ENCODE peak calls at places on chromosome 2, in four cellular contexts. One of them, this sample, is unnamed.

GRCh38 chr2:108968619-108969018 is 20.4 kb downstream of the EDAR start:
- DNase-seq in HepG2: no peak
- DNase-seq in K562: no peak
- DNase-seq in GM12878: no peak
- DNase-seq in this sample: no peak

GRCh38 chr2:144596074-144596871 is 76.4 kb upstream of the ZEB2 start:
- DNase-seq in HepG2: peak
- DNase-seq in K562: no peak
- DNase-seq in GM12878: no peak
- DNase-seq in this sample: no peak

GRCh38 chr2:216341151-216341550 is 31.1 kb downstream of the MARCHF4 start:
- DNase-seq in HepG2: no peak
- DNase-seq in K562: no peak
- DNase-seq in GM12878: no peak
- DNase-seq in this sample: no peak

GRCh38 chr2:239498981-239499633 is 98.3 kb upstream of the HDAC4 start:
- DNase-seq in HepG2: no peak
- DNase-seq in K562: no peak
- DNase-seq in GM12878: no peak
- DNase-seq in this sample: no peak

GRCh38 chr2:182668671-182669070 is 47.4 kb upstream of the DNAJC10 start:
- DNase-seq in HepG2: peak
- DNase-seq in K562: no peak
- DNase-seq in GM12878: no peak
- DNase-seq in this sample: no peak

GRCh38 chr2:215105607-215106354 is 32.6 kb downstream of the ABCA12 start:
- DNase-seq in HepG2: no peak
- DNase-seq in K562: no peak
- DNase-seq in GM12878: no peak
- DNase-seq in this sample: no peak

GRCh38 chr2:172095146-172095904 is 7.4 kb downstream of the DLX2 start:
- DNase-seq in HepG2: no peak
- DNase-seq in K562: no peak
- DNase-seq in GM12878: no peak
- DNase-seq in this sample: peak

GRCh38 chr2:180705122-180705521 is 275.3 kb upstream of the UBE2E3 start:
- DNase-seq in HepG2: no peak
- DNase-seq in K562: no peak
- DNase-seq in GM12878: no peak
- DNase-seq in this sample: no peak

GRCh38 chr2:133135035-133135654 is 433.1 kb downstream of the NCKAP5 start:
- DNase-seq in HepG2: no peak
- DNase-seq in K562: no peak
- DNase-seq in GM12878: no peak
- DNase-seq in this sample: no peak

GRCh38 chr2:68468801-68469200 is 1.4 kb downstream of the APLF start:
- DNase-seq in HepG2: no peak
- DNase-seq in K562: no peak
- DNase-seq in GM12878: no peak
- DNase-seq in this sample: no peak

GRCh38 chr2:38797276-38797675 is 19.3 kb downstream of the GEMIN6 start:
- DNase-seq in HepG2: no peak
- DNase-seq in K562: no peak
- DNase-seq in GM12878: no peak
- DNase-seq in this sample: no peak

DNA sequence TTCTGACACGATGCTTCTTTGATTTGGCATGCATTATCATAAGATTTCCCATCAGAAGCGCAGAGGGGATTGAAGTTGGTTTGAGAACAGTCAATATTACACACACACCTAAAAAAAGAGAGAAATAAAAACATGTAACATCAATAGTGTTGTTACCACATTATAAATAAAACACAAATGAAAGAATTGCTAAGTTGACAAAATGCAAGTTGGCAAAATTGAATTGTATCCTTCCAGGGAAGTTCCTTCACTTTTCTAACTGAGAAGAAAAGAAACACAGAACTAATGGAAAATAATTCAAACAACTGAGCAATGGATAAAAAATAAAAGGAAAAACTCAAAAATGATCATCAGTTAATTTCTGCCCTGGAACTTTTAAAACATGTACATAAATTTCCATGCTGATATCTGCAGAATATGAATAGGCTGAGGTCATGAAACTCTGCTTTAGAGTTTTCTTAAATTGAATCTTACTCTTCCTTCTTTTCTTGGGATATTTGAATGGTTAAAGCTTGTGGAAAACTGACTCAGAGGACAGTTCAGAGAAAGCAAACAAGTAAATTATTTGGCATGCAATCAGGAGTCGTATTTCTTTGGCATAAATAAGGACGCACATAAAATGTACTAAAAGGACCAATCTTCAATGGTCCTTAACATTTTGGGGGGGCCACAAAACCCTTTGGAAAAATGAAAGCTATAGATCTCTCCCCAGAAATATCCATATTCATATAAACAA is 152.4 kb upstream of the CAVIN2 start:
- DNase-seq in HepG2: no peak
- DNase-seq in K562: no peak
- DNase-seq in GM12878: no peak
- DNase-seq in this sample: no peak
- TF ChIP-seq NR2C2 in HepG2: no peak
- TF ChIP-seq NR2C2 in K562: no peak
- TF ChIP-seq NR2C2 in GM12878: no peak
- TF ChIP-seq NR2C2 in this sample: no peak

GRCh38 chr2:80288576-80288975 is 16.0 kb downstream of the LRRTM1 start:
- DNase-seq in HepG2: no peak
- DNase-seq in K562: no peak
- DNase-seq in GM12878: no peak
- DNase-seq in this sample: no peak
- TF ChIP-seq SP1 in HepG2: no peak
- TF ChIP-seq SP1 in K562: no peak
- TF ChIP-seq SP1 in GM12878: no peak
- TF ChIP-seq SP1 in this sample: no peak

DNA sequence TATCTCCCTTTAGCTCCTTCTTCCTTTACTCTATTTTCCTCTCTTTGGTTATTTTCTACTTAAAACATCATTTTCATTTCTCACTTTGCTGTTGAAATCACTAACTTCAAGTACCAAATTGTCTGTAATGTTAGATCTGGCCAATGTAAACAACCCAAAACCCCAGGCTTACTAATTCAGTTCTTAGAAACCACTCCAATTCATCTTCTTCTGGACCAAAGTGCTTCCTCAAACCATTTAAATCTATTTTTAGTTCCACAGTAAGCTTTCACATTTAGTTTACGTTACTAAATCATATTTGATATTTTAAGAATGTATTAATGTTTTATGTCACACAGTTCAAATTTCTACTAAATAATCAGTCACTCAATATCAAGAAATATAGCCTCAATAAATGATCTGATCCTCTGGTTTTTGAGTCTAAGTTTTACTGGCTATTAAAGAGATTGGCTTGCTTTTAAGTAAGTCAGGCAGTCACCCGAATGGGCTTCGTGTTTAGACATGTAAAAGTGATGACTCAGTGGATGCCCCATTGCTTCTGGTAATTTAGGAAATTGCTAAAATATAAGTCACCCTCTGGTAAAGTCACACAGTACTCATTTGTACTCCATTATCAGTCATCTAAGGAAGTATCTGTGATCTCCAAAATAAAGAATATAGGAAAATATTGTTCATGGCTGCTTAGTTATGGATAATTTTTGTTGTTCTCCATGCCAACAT is 527.2 kb upstream of the SOX11 start:
- DNase-seq in HepG2: no peak
- DNase-seq in K562: no peak
- DNase-seq in GM12878: no peak
- DNase-seq in this sample: no peak
- TF ChIP-seq NR2C2 in HepG2: no peak
- TF ChIP-seq NR2C2 in K562: no peak
- TF ChIP-seq NR2C2 in GM12878: no peak
- TF ChIP-seq NR2C2 in this sample: no peak

GRCh38 chr2:70069049-70069448 is 18.2 kb upstream of the PCBP1 start:
- DNase-seq in HepG2: peak
- DNase-seq in K562: no peak
- DNase-seq in GM12878: peak
- DNase-seq in this sample: no peak
- TF ChIP-seq SP1 in HepG2: no peak
- TF ChIP-seq SP1 in K562: no peak
- TF ChIP-seq SP1 in GM12878: no peak
- TF ChIP-seq SP1 in this sample: no peak

DNA sequence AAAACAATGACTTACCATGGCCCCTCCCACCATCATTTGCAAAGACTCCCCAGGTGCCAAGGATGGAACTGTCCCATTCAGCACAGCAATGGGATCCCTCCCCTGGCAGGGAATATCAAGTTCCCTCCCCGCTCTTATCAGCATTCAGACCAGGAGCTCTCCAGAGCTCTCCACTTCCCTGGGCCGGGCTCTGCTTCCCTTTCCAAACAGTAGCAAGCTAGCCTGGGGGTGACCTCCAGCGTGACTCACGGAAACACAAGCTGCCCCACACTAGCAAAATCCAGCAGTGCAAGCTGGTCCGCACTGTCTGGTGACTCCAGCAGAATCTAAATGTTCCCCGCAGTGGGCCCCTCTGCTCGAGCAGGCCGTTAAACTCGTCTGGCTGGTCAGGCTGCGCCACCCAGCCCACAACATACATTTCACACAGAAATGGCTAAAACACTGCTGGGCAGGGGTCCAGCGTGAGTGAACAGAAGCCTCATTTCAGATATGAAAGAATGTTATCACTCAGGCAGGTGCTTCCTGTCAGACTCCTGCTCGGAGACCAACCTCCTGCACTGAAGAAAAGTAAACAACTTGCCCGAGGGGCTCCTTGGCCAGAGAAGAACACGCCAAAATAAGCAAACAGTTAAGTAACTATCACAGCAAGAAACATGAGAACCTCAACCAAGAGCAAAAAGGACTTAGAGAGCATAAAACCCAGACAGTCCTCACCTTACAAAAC is 33.9 kb downstream of the STAT1 start:
- DNase-seq in HepG2: no peak
- DNase-seq in K562: no peak
- DNase-seq in GM12878: no peak
- DNase-seq in this sample: no peak
- TF ChIP-seq NR2C2 in HepG2: no peak
- TF ChIP-seq NR2C2 in K562: no peak
- TF ChIP-seq NR2C2 in GM12878: no peak
- TF ChIP-seq NR2C2 in this sample: no peak

GRCh38 chr2:75560022-75560767 is 544 bp downstream of the EVA1A start:
- DNase-seq in HepG2: no peak
- DNase-seq in K562: no peak
- DNase-seq in GM12878: no peak
- DNase-seq in this sample: peak
- TF ChIP-seq SP1 in HepG2: no peak
- TF ChIP-seq SP1 in K562: no peak
- TF ChIP-seq SP1 in GM12878: no peak
- TF ChIP-seq SP1 in this sample: no peak

DNA sequence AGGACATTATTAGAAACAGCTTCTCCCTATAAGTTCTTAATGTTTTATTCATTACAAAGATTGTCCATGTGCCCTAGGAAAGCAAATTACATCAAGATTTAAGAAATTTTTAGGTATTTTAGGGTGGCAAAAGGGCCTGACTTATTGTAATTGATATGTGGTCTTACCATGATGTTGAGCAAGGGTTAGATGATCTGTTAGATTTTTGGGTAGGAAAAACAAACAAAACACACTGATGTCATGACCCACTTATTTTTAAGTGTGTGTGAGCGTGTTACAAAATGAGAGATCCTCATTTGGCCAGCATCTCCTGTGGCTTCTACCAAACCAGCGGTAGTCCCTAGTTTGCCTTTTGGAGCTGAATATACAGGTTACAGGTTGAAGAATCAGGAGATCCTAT is 89.7 kb upstream of the ITGB6 start:
- DNase-seq in HepG2: no peak
- DNase-seq in K562: no peak
- DNase-seq in GM12878: no peak
- DNase-seq in this sample: no peak
- TF ChIP-seq NR2C2 in HepG2: no peak
- TF ChIP-seq NR2C2 in K562: no peak
- TF ChIP-seq NR2C2 in GM12878: no peak
- TF ChIP-seq NR2C2 in this sample: no peak